ENCODE peak calls at places on chromosomes 1 and 21, in four cellular contexts. D, Y, S and U are unnamed samples.

GRCh38 chr1:98086796-98087195 is 166.0 kb upstream of the DPYD start:
- DNase-seq in Y (no peak), D (no peak), S (peak; percentile 56), U (no peak)

GRCh38 chr1:15579683-15580047 is 5.2 kb downstream of the AGMAT start:
- DNase-seq in D (peak; percentile 41), Y (no peak), S (no peak), U (no peak)

GRCh38 chr1:70887936-70888335 is 159.7 kb downstream of the PTGER3 start:
- DNase-seq in D (no peak), Y (no peak), S (no peak), U (no peak)

GRCh38 chr21:45209685-45210284 is 77.9 kb downstream of the POFUT2 start:
- DNase-seq in S (no peak), D (peak; percentile 33), Y (no peak), U (no peak)

GRCh38 chr1:115324649-115325420 is 13.2 kb downstream of the NGF start:
- DNase-seq in D (no peak), Y (no peak), S (no peak), U (no peak)

GRCh38 chr1:67535474-67535873 is 105.3 kb upstream of the SERBP1 start:
- DNase-seq in S (peak; percentile 80), D (peak; percentile 9), Y (peak; percentile 77), U (peak; percentile 86)

GRCh38 chr1:209576798-209577197 is 6.7 kb upstream of the CAMK1G start:
- DNase-seq in D (peak; percentile 12), Y (peak; percentile 83), S (peak; percentile 44), U (peak; percentile 91)

GRCh38 chr1:76093931-76094330 is 19.4 kb downstream of the ST6GALNAC3 start:
- DNase-seq in S (no peak), D (no peak), Y (no peak), U (no peak)

GRCh38 chr1:68321084-68321685 is 88.9 kb upstream of the WLS start:
- DNase-seq in D (no peak), Y (peak; percentile 16), S (peak; percentile 50), U (peak; percentile 80)

GRCh38 chr1:91787946-91788345 is 98.0 kb downstream of the TGFBR3 start:
- DNase-seq in Y (no peak), D (no peak), S (no peak), U (no peak)

GRCh38 chr1:80882552-80882951 is 918.2 kb upstream of the ADGRL2 start:
- DNase-seq in S (peak; percentile 72), Y (no peak), D (no peak), U (no peak)

GRCh38 chr21:46617267-46618051 is 12.6 kb upstream of the S100B start:
- DNase-seq in D (no peak), S (no peak), Y (no peak), U (no peak)

GRCh38 chr1:181898773-181899172 is 162.7 kb downstream of the ZNF648 start:
- DNase-seq in D (no peak), S (no peak), Y (no peak), U (no peak)

GRCh38 chr1:201064806-201065205 is 41.3 kb upstream of the KIF21B start:
- DNase-seq in S (no peak), Y (no peak), D (no peak), U (no peak)

GRCh38 chr21:37281993-37282392 is 14.9 kb upstream of the VPS26C start:
- DNase-seq in Y (no peak), D (no peak), S (no peak), U (no peak)

GRCh38 chr1:31633117-31633516 is 11.6 kb downstream of the PEF1 start:
- DNase-seq in S (peak; percentile 24), Y (peak; percentile 75), D (no peak), U (peak; percentile 74)

GRCh38 chr1:244773513-244773912 is 61.9 kb upstream of the COX20 start:
- DNase-seq in D (no peak), S (no peak), Y (no peak), U (no peak)
- TF ChIP-seq BHLHE40 in D (no peak), S (no peak), Y (no peak), U (no peak)

DNA sequence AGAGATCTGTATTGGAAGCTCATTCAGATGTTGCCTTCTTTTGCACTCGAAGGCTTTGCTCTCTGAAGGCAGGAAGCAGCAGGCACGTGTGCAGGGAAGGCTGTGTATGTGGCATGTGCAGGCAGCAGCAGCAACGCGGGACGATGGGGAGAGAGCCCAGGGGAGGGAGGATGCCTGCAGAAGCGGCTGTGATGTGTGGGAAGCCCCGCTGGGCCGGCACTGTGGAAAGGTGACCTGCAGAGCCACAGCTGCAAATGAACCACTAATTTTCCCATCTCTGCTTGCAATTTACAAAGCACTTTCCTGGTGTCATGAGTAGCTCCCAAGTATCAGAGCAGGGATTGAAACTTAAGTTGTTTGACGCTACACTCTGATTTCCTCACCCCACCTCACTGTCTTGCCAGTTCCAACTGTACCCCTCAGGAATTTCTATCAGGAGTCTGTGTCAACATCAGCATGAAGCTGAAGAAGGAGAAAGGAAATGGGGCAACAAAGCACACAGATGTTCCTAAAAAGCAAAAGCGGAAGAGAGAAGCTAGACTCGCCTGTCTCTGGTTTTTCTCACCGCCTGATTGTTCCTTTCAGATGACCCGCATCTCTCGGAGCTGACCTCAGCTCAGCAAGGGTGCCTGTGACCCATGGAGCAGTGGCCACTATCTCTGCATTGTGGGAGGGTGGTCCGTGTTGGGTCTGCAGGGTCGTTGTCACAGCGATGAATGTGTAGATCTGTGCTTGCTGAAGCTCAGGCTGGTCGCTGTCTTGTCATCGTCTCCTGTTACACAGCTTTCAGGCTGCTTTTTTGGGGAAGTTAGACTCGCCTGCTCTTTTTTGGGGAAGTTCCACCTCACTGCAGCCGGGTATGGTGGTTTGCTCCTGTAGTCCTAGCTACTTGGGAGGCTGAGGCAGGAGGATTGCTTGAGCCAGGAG is 156.1 kb downstream of the KIF26B start:
- DNase-seq in Y (no peak), S (no peak), D (peak; percentile 12), U (no peak)
- TF ChIP-seq FOXM1 in Y (no peak), S (no peak), D (no peak), U (no peak)

GRCh38 chr1:108124023-108124422 is 76.1 kb downstream of the SLC25A24 start:
- DNase-seq in S (no peak), Y (no peak), D (no peak), U (no peak)

GRCh38 chr1:108124622-108125311 is 75.4 kb downstream of the SLC25A24 start:
- DNase-seq in D (no peak), S (no peak), Y (no peak), U (no peak)

GRCh38 chr1:108120163-108120562 is 80.0 kb downstream of the SLC25A24 start:
- DNase-seq in D (no peak), S (no peak), Y (no peak), U (no peak)

GRCh38 chr1:108119500-108119899 is 80.6 kb downstream of the SLC25A24 start:
- DNase-seq in S (no peak), Y (no peak), D (no peak), U (no peak)

GRCh38 chr1:108121361-108122143 is 78.6 kb downstream of the SLC25A24 start:
- DNase-seq in S (peak; percentile 6), Y (peak; percentile 35), D (no peak), U (no peak)
- TF ChIP-seq BHLHE40 in S (no peak), Y (no peak), D (no peak), U (no peak)

DNA sequence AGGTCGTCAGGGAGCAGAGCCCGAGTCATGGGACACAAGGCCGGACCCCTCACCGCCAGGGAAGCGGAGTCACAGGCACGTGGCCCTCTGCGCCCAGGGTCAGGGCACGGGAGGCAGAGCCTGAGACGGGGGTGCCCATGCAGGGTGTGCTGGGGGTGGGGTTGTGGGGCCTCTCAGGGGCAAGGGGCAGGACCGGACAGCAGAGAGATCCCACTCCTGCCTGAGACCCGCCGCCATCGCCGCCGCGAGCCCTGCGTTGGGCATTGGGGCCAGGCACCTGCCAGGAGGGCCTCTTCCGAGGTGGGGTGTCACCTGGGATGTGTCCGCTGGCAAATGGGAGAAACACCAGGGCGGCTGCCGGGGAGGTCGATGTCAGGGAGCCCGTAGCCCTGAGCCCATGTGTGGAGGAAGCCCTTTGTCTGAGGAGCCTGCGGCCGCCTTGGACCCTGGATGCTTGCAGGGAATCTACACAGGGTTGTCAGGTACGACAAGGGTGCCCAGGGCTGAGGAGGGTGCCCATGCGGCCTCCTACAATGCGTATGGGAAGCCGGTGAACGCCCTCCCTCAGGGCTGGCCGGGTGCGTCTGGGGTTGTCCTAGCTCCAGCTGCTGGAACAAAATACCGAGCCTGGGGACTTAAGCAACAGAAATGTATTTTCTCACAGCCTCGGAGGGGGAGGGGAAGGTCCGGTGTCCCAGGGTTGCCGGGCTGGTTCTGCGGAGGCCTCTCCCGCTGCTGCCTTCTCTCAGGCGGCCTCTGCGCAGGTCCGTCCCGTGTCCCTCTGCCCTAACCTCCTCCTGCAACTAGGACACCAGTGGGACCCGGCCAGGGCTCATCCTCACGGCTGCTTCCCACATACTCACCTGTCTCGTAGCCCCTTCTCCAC is 16.4 kb upstream of the C1orf159 start:
- DNase-seq in D (no peak), S (no peak), Y (no peak), U (no peak)
- TF ChIP-seq FOXM1 in D (no peak), S (no peak), Y (no peak), U (no peak)

DNA sequence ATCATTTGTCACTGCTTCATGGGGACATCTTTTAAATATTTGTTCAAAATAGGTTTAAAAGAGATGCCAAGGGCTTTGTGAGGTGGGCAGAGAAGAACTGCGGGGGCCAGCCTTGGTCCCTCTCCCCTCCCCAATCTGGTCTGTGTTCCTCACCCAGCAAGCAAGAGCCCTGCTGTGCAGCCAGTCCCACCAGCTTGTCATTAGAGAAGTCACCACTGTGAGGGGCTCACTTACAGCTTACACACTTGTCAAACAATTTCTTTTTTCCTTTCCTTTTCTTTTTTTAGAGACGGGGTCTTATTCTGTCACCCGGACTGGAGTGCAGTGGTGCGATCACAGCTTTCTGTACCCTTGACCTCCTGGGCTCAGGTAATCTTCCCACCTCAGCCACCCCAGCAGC is 10.3 kb upstream of the CDK18 start:
- DNase-seq in S (no peak), Y (no peak), D (no peak), U (no peak)
- TF ChIP-seq BHLHE40 in S (no peak), Y (no peak), D (no peak), U (no peak)

GRCh38 chr1:56863316-56863992 is 8.9 kb downstream of the C8A start:
- DNase-seq in S (no peak), D (no peak), Y (no peak), U (no peak)

GRCh38 chr1:56866656-56867055 is 12.1 kb downstream of the C8A start:
- DNase-seq in Y (no peak), S (no peak), D (no peak), U (no peak)

GRCh38 chr1:56867491-56867890 is 12.9 kb downstream of the C8A start:
- DNase-seq in Y (no peak), D (no peak), S (no peak), U (no peak)

GRCh38 chr1:56868761-56869160 is 14.2 kb downstream of the C8A start:
- DNase-seq in Y (no peak), S (no peak), D (no peak), U (no peak)

GRCh38 chr1:56864430-56864829 is 9.8 kb downstream of the C8A start:
- DNase-seq in S (no peak), D (no peak), Y (no peak), U (no peak)
- TF ChIP-seq FOXM1 in S (no peak), D (no peak), Y (no peak), U (no peak)